ENCODE peak calls at places on chromosomes 3 and 15, in four cellular contexts. H is A549, G is HepG2, E is WTC11. M is an unnamed sample.
A peak's percentile ranks its signal among the peaks of the same experiment; 100 is the strongest.

GRCh38 chr15:85533949-85534543 is 153.6 kb downstream of the AKAP13 start:
- DNase-seq in G (no peak), E (no peak), H (no peak), M (no peak)

GRCh38 chr15:70526221-70526973 is 237.0 kb downstream of the UACA start:
- DNase-seq in E (no peak), G (no peak), H (peak; percentile 85), M (no peak)

GRCh38 chr3:160474416-160474838 is 24.8 kb upstream of the TRIM59 start:
- DNase-seq in E (no peak), H (no peak), G (no peak), M (no peak)

GRCh38 chr15:101320501-101321052 is 25.5 kb upstream of the SNRPA1 start:
- DNase-seq in E (peak; percentile 64), H (no peak), G (no peak), M (no peak)

GRCh38 chr3:89116486-89116885 is 9.1 kb downstream of the EPHA3 start:
- DNase-seq in H (no peak), E (no peak), G (no peak), M (no peak)

GRCh38 chr3:79139395-79140060 is 628.3 kb downstream of the ROBO1 start:
- DNase-seq in G (no peak), H (no peak), E (no peak), M (no peak)

GRCh38 chr3:8869613-8870012 is 93.7 kb downstream of the RAD18 start:
- DNase-seq in H (peak; percentile 83), E (no peak), G (peak; percentile 77), M (no peak)

GRCh38 chr15:98333206-98333605 is 315.1 kb upstream of the IGF1R start:
- DNase-seq in H (no peak), G (no peak), E (no peak), M (no peak)

GRCh38 chr3:4750306-4751056 is 228.8 kb upstream of the BHLHE40 start:
- DNase-seq in E (no peak), H (no peak), G (peak; percentile 25), M (no peak)

GRCh38 chr15:55290361-55291057 is 896 bp upstream of the RAB27A start:
- DNase-seq in E (peak; percentile 87), H (peak; percentile 86), G (peak; percentile 71), M (peak; percentile 81)

GRCh38 chr15:85007741-85008140 is 26.1 kb downstream of the PDE8A start:
- DNase-seq in H (no peak), G (no peak), E (no peak), M (no peak)

GRCh38 chr3:172546105-172546504 is 22.9 kb upstream of the TNFSF10 start:
- DNase-seq in G (no peak), E (no peak), H (no peak), M (no peak)
- TF ChIP-seq NR3C1 in G (no peak), E (no peak), H (no peak), M (no peak)

DNA sequence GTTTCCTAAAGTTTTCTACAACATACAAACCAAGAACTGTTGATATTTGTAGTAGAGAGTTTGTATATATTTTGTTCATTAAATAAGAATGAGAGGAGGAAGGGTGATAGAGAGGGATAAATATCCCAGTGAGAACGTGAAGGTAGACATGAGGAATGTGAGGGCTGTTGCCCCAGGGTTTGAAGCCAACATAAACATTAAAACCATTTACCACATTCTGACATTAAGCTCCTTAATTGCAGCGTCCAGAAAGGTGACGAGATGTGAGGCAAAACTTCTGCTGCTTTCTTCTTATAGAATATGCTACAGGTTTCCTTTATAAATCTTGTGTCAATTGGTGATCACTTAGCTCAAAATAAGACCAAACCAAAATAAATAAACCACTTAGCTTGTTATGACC is 267.8 kb upstream of the CNTN4 start:
- DNase-seq in H (no peak), G (no peak), E (no peak), M (no peak)
- TF ChIP-seq NR3C1 in H (no peak), G (no peak), E (no peak), M (no peak)

DNA sequence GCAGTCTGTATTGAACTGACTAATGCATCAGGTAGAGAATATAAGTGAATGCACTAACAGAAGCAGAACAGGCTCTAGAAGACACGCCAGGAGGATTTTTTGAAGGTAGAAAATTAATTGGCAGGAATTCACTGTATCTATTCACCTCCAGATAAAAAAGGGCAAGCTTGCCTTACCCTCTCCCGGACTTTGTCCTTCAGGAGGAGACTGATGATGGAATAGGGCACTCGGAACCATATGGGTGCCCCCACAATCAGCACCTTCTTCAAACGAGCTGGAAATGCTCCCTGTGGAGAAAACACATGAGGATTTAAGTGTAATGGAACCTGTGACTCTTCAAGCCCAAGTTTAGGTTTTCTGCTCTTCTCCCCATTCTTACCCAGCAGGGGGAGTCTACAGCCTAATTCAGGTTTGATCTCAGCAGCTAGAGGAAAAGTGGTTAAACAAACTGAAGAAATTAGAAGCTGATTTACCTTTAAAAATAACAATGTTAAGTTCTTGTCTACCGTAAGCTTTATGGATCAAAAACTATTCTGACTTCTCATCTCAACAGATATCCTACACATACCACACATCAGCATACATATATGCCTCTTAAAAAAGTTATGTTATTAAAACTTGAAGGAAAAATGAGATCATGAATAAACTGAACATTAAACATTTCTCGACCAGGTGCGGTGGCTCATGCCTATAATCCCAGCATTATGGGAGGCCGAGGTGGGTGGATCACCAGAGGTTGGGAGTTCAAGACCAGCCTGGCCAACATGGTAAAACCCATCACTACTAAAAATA is 57.4 kb upstream of the SIN3A start:
- DNase-seq in E (no peak), H (peak; percentile 33), G (peak; percentile 23), M (peak; percentile 34)
- TF ChIP-seq NR3C1 in E (no peak), H (no peak), G (no peak), M (no peak)

GRCh38 chr15:38642689-38643270 is 78.2 kb upstream of the RASGRP1 start:
- DNase-seq in E (no peak), G (no peak), H (no peak), M (no peak)

GRCh38 chr15:38635170-38635569 is 70.6 kb upstream of the RASGRP1 start:
- DNase-seq in G (no peak), E (no peak), H (no peak), M (no peak)

GRCh38 chr15:38636597-38636996 is 72.0 kb upstream of the RASGRP1 start:
- DNase-seq in H (no peak), G (no peak), E (no peak), M (no peak)

DNA sequence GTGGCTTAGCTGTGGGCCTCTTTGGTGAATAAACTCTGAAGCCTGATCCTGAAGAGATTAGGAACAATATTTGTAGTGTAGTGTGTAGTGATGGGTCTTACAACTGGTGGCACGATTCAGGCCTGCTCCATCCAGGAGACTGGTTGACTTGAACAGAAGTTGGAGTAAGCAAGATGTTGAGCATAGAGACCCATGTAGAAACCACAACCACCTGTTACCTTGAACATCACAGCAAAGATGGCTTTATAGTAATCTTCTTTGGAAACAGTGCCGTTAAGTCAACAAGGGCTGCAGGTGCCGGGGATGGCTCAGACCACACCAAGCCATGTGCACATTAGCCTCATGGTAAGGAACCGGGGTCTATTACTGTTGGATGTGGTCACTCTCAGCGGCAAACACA is 74.2 kb upstream of the RASGRP1 start:
- DNase-seq in G (no peak), E (no peak), H (no peak), M (no peak)
- TF ChIP-seq NR3C1 in G (no peak), E (no peak), H (no peak), M (no peak)

GRCh38 chr3:127700406-127700805 is 27.7 kb downstream of the ABTB1 start:
- DNase-seq in G (no peak), H (no peak), E (no peak), M (no peak)
- TF ChIP-seq NR3C1 in G (no peak), H (no peak), E (no peak), M (no peak)

GRCh38 chr3:129624347-129625070 is 18.0 kb upstream of the PLXND1 start:
- DNase-seq in H (no peak), E (no peak), G (no peak), M (no peak)

GRCh38 chr3:129625071-129625874 is 18.8 kb upstream of the PLXND1 start:
- DNase-seq in G (no peak), E (peak; percentile 60), H (peak; percentile 44), M (no peak)

GRCh38 chr3:129622933-129623332 is 16.5 kb upstream of the PLXND1 start:
- DNase-seq in G (no peak), E (no peak), H (no peak), M (no peak)

GRCh38 chr3:129622418-129622872 is 16.0 kb upstream of the PLXND1 start:
- DNase-seq in E (no peak), H (no peak), G (no peak), M (no peak)

GRCh38 chr3:129623447-129624118 is 17.1 kb upstream of the PLXND1 start:
- DNase-seq in H (no peak), G (no peak), E (no peak), M (no peak)
- TF ChIP-seq NR3C1 in H (no peak), G (no peak), E (no peak), M (no peak)

GRCh38 chr15:68658151-68658550 is 79.4 kb downstream of the CORO2B start:
- DNase-seq in G (no peak), E (no peak), H (no peak), M (no peak)
- TF ChIP-seq NR3C1 in G (no peak), E (no peak), H (no peak), M (no peak)

DNA sequence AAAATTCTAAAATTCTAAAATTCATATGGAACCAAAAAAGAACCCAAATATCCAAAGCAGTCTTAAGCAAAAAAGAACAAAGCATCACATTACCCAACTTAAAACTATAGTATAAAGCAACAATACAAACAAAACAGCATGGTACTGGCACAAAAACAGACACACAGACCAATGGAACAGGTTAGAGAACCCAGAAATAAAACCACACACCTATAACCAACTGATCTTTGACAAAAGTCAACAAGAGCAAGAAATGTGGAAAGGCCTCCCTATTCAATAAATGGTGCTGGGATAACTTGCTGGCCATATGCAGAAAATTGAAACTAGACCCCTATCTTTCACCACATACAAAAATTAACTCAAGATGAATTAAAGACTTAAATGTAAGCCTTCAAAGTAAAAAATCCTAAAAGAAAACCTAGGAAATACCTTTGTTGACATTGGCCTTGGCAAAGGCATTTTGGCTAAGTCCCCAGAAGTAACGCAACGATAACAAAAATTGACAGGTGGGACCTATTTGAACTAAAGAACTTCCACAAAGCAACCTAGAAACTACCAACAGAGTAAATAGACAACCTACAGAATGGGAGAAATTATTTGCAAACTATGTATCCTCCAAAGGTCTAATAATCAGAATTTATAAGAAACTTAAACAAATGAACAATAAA is 56.9 kb downstream of the TTBK2 start:
- DNase-seq in E (no peak), G (no peak), H (no peak), M (no peak)
- TF ChIP-seq NR3C1 in E (no peak), G (no peak), H (no peak), M (no peak)

GRCh38 chr3:29181872-29182271 is 99.0 kb upstream of the RBMS3 start:
- DNase-seq in E (no peak), H (no peak), G (no peak), M (no peak)

GRCh38 chr3:29183346-29184087 is 97.4 kb upstream of the RBMS3 start:
- DNase-seq in E (no peak), H (no peak), G (no peak), M (no peak)

GRCh38 chr3:29185706-29186105 is 95.2 kb upstream of the RBMS3 start:
- DNase-seq in E (no peak), G (no peak), H (no peak), M (no peak)

GRCh38 chr3:29186982-29187718 is 93.7 kb upstream of the RBMS3 start:
- DNase-seq in E (no peak), G (no peak), H (peak; percentile 26), M (no peak)

GRCh38 chr3:29186131-29186599 is 94.7 kb upstream of the RBMS3 start:
- DNase-seq in E (no peak), H (no peak), G (no peak), M (no peak)
- TF ChIP-seq NR3C1 in E (no peak), H (no peak), G (no peak), M (no peak)